ENCODE peak calls at places on chromosomes 6 and 20, in six cellular contexts. One of them, this sample, is unnamed.

GRCh38 chr6:161635975-161636374 is 362.1 kb upstream of the AGPAT4 start:
- ATAC-seq in A549: peak
- ATAC-seq in GM12878: no peak
- ATAC-seq in HepG2: peak
- ATAC-seq in K562: no peak
- ATAC-seq in upper lobe of left lung: peak
- ATAC-seq in this sample: peak

GRCh38 chr6:4936681-4937041 is 67.2 kb downstream of the RPP40 start:
- ATAC-seq in A549: no peak
- ATAC-seq in GM12878: peak
- ATAC-seq in HepG2: peak
- ATAC-seq in K562: peak
- ATAC-seq in upper lobe of left lung: no peak
- ATAC-seq in this sample: no peak

GRCh38 chr20:24681634-24682495 is 212.4 kb downstream of the SYNDIG1 start:
- ATAC-seq in A549: no peak
- ATAC-seq in GM12878: no peak
- ATAC-seq in HepG2: no peak
- ATAC-seq in K562: no peak
- ATAC-seq in upper lobe of left lung: no peak
- ATAC-seq in this sample: no peak

GRCh38 chr20:25499031-25499430 is 86.3 kb downstream of the NINL start:
- ATAC-seq in A549: no peak
- ATAC-seq in GM12878: no peak
- ATAC-seq in HepG2: no peak
- ATAC-seq in K562: no peak
- ATAC-seq in upper lobe of left lung: no peak
- ATAC-seq in this sample: no peak

GRCh38 chr6:21909321-21909720 is 315.8 kb downstream of the SOX4 start:
- ATAC-seq in A549: no peak
- ATAC-seq in GM12878: no peak
- ATAC-seq in HepG2: no peak
- ATAC-seq in K562: no peak
- ATAC-seq in upper lobe of left lung: no peak
- ATAC-seq in this sample: no peak

GRCh38 chr6:13045676-13046075 is 282.7 kb downstream of the TBC1D7 start:
- ATAC-seq in A549: no peak
- ATAC-seq in GM12878: no peak
- ATAC-seq in HepG2: no peak
- ATAC-seq in K562: no peak
- ATAC-seq in upper lobe of left lung: peak
- ATAC-seq in this sample: no peak

GRCh38 chr6:127791779-127792528 is 108.9 kb downstream of the THEMIS start:
- ATAC-seq in A549: no peak
- ATAC-seq in GM12878: no peak
- ATAC-seq in HepG2: no peak
- ATAC-seq in K562: no peak
- ATAC-seq in upper lobe of left lung: peak
- ATAC-seq in this sample: no peak

GRCh38 chr6:128558021-128558420 is 37.6 kb upstream of the PTPRK start:
- ATAC-seq in A549: no peak
- ATAC-seq in GM12878: peak
- ATAC-seq in HepG2: no peak
- ATAC-seq in K562: no peak
- ATAC-seq in upper lobe of left lung: no peak
- ATAC-seq in this sample: no peak

GRCh38 chr6:119308048-119308570 is 41.5 kb downstream of the MAN1A1 start:
- ATAC-seq in A549: no peak
- ATAC-seq in GM12878: no peak
- ATAC-seq in HepG2: peak
- ATAC-seq in K562: no peak
- ATAC-seq in upper lobe of left lung: no peak
- ATAC-seq in this sample: peak

GRCh38 chr6:73688351-73688750 is 7.7 kb upstream of the CD109 start:
- ATAC-seq in A549: no peak
- ATAC-seq in GM12878: no peak
- ATAC-seq in HepG2: no peak
- ATAC-seq in K562: no peak
- ATAC-seq in upper lobe of left lung: no peak
- ATAC-seq in this sample: no peak

GRCh38 chr20:63167026-63167917 is 48.7 kb downstream of the YTHDF1 start:
- ATAC-seq in A549: peak
- ATAC-seq in GM12878: no peak
- ATAC-seq in HepG2: no peak
- ATAC-seq in K562: peak
- ATAC-seq in upper lobe of left lung: no peak
- ATAC-seq in this sample: no peak

GRCh38 chr20:4797275-4797674 is 75.6 kb downstream of the PRND start:
- ATAC-seq in A549: no peak
- ATAC-seq in GM12878: no peak
- ATAC-seq in HepG2: no peak
- ATAC-seq in K562: no peak
- ATAC-seq in upper lobe of left lung: no peak
- ATAC-seq in this sample: no peak

GRCh38 chr6:79684821-79685220 is 53.7 kb downstream of the SH3BGRL2 start:
- ATAC-seq in A549: no peak
- ATAC-seq in GM12878: no peak
- ATAC-seq in HepG2: no peak
- ATAC-seq in K562: no peak
- ATAC-seq in upper lobe of left lung: no peak
- ATAC-seq in this sample: no peak

GRCh38 chr20:24045621-24046020 is 57.0 kb upstream of the GGTLC1 start:
- ATAC-seq in A549: no peak
- ATAC-seq in GM12878: no peak
- ATAC-seq in HepG2: no peak
- ATAC-seq in K562: no peak
- ATAC-seq in upper lobe of left lung: no peak
- ATAC-seq in this sample: no peak

GRCh38 chr6:167397712-167398111 is 72.8 kb downstream of the TTLL2 start:
- ATAC-seq in A549: no peak
- ATAC-seq in GM12878: no peak
- ATAC-seq in HepG2: peak
- ATAC-seq in K562: no peak
- ATAC-seq in upper lobe of left lung: no peak
- ATAC-seq in this sample: no peak

GRCh38 chr6:7911345-7911725 is 747 bp upstream of the TXNDC5 start:
- ATAC-seq in A549: no peak
- ATAC-seq in GM12878: no peak
- ATAC-seq in HepG2: no peak
- ATAC-seq in K562: no peak
- ATAC-seq in upper lobe of left lung: no peak
- ATAC-seq in this sample: no peak
- H3K4me3 ChIP-seq in A549: peak
- H3K4me3 ChIP-seq in GM12878: no peak
- H3K4me3 ChIP-seq in HepG2: peak
- H3K4me3 ChIP-seq in K562: peak
- H3K4me3 ChIP-seq in upper lobe of left lung: peak
- H3K4me3 ChIP-seq in this sample: peak

DNA sequence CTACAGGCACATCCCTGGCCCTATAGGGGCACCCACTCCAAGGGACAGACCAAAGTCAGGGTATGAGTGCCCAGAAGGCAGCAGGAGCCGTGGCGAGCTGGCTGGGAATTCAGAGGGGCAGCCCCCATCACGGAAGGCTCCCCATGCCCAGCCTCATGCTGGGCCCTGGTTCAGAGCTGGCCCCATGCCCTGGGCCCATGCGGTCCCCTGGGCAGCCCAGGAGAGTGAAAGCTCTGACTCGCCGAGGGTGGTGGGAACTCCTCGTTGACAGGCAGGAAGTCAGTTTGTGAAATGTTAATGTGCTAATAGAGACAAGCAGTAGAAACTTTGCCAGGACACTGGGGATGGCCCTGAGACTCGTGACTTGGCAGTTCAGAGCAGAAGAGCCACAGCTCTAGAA is 353.0 kb downstream of the TAF4 start:
- ATAC-seq in A549: no peak
- ATAC-seq in GM12878: no peak
- ATAC-seq in HepG2: no peak
- ATAC-seq in K562: no peak
- ATAC-seq in upper lobe of left lung: no peak
- ATAC-seq in this sample: no peak
- TF ChIP-seq POLR2A in A549: no peak
- TF ChIP-seq POLR2A in GM12878: no peak
- TF ChIP-seq POLR2A in HepG2: no peak
- TF ChIP-seq POLR2A in K562: no peak
- TF ChIP-seq POLR2A in upper lobe of left lung: no peak
- TF ChIP-seq POLR2A in this sample: no peak

GRCh38 chr6:139156571-139156970 is 21.7 kb downstream of the HECA start:
- ATAC-seq in A549: no peak
- ATAC-seq in GM12878: no peak
- ATAC-seq in HepG2: no peak
- ATAC-seq in K562: no peak
- ATAC-seq in upper lobe of left lung: no peak
- ATAC-seq in this sample: no peak
- TF ChIP-seq EP300 in A549: no peak
- TF ChIP-seq EP300 in GM12878: no peak
- TF ChIP-seq EP300 in HepG2: no peak
- TF ChIP-seq EP300 in K562: no peak
- TF ChIP-seq EP300 in upper lobe of left lung: no peak
- TF ChIP-seq EP300 in this sample: no peak

DNA sequence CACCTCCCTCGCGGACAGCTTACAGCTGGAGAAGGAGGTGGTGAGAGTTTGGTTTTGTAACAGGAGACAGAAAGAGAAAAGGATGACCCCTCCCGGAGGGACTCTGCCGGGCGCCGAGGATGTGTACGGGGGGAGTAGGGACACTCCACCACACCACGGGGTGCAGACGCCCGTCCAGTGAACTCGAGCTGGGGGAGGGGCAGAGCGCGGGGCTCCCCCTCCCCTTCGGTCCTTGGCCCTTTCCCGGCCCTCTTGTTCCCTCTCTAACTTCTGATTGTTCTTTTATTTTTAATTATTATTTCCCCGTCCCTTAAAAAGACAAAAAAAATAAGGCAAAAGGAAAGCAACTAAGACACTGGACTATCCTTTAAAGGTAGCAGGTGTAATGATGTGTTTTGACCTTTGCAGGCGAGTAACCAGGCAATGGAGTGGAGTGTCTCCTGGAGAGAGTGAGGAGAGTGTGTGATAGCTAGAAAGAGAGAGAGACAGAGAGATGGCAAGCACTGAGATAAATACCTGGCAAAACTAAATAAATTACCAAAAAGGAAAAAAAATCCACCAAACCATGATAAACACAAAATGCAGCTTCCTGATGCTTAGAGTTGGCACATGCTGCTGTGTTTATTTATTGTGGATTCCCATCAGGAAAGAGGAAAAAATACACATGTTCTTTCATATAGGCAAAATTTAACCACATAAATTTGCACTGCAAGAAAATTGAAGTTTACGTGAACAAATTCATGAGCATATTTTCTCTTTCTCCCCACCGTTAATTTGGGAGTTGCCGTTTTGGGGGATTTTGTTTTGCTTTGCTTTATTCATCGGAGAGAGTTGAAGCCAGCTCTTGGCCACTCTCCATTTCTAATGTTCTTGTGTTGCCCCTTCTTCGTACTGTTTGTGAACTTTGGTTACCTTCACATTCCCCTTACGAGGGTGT is 1.9 kb downstream of the POU3F2 start:
- ATAC-seq in A549: no peak
- ATAC-seq in GM12878: no peak
- ATAC-seq in HepG2: no peak
- ATAC-seq in K562: peak
- ATAC-seq in upper lobe of left lung: no peak
- ATAC-seq in this sample: no peak
- H3K4me3 ChIP-seq in A549: peak
- H3K4me3 ChIP-seq in GM12878: no peak
- H3K4me3 ChIP-seq in HepG2: no peak
- H3K4me3 ChIP-seq in K562: peak
- H3K4me3 ChIP-seq in upper lobe of left lung: no peak
- H3K4me3 ChIP-seq in this sample: no peak

GRCh38 chr6:166318649-166319600 is 10.7 kb upstream of the PRR18 start:
- ATAC-seq in A549: peak
- ATAC-seq in GM12878: peak
- ATAC-seq in HepG2: peak
- ATAC-seq in K562: peak
- ATAC-seq in upper lobe of left lung: peak
- ATAC-seq in this sample: no peak
- TF ChIP-seq POLR2A in A549: no peak
- TF ChIP-seq POLR2A in GM12878: peak
- TF ChIP-seq POLR2A in HepG2: no peak
- TF ChIP-seq POLR2A in K562: peak
- TF ChIP-seq POLR2A in upper lobe of left lung: no peak
- TF ChIP-seq POLR2A in this sample: no peak

DNA sequence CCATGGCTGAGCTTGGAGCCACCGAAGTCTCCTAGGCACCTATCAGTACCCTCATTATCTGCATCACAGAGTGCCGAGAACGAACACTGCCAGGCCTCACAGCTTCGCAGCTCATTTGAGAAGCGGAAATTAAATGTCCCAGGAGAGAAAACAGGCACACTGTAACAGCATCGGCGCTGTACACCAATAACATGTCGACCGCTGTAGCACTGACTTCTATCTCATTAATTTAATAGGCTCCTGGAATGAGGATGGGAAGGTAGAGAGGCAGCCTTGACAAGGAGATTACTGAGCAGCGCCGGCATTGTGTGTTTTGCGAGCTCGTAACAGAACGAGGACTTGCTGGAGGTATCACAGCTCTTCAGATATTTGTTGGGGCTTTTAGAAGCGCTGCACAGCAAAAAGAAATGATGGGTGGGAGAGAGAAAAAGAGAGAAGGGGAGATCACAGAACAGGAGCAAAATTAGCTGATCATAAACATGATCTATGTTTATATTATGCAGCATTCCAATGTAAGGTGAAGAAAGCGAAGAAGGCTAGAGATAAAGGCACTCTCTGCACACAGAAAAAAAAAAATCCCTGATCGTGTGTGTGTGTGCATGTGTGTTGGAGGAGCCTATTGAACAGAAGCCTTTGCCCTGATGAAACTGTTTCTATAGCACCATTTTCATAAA is 29.2 kb downstream of the ID4 start:
- ATAC-seq in A549: no peak
- ATAC-seq in GM12878: no peak
- ATAC-seq in HepG2: no peak
- ATAC-seq in K562: no peak
- ATAC-seq in upper lobe of left lung: no peak
- ATAC-seq in this sample: no peak
- TF ChIP-seq EP300 in A549: no peak
- TF ChIP-seq EP300 in GM12878: no peak
- TF ChIP-seq EP300 in HepG2: no peak
- TF ChIP-seq EP300 in K562: no peak
- TF ChIP-seq EP300 in upper lobe of left lung: no peak
- TF ChIP-seq EP300 in this sample: no peak

This sample was measured in gastroesophageal sphincter.